ENCODE peak calls at places on chromosomes 7 and 10, in ten cellular contexts. One of them, this sample, is unnamed.

GRCh38 chr10:133390597-133391248 is 3.2 kb upstream of the MTG1 start:
- DNase-seq in foreskin keratinocyte: no peak
- DNase-seq in right lobe of liver: no peak
- DNase-seq in uterus: no peak
- DNase-seq in heart left ventricle: no peak
- DNase-seq in ovary: no peak
- DNase-seq in Panc1: no peak
- DNase-seq in mesendoderm: no peak
- DNase-seq in psoas muscle: no peak
- DNase-seq in CD4-positive, alpha-beta T cell: no peak
- DNase-seq in this sample: no peak

GRCh38 chr10:3886191-3886590 is 101.2 kb upstream of the KLF6 start:
- DNase-seq in psoas muscle: peak; percentile 38
- DNase-seq in foreskin keratinocyte: no peak
- DNase-seq in Panc1: no peak
- DNase-seq in ovary: peak; percentile 23
- DNase-seq in mesendoderm: peak; percentile 88
- DNase-seq in CD4-positive, alpha-beta T cell: no peak
- DNase-seq in uterus: peak; percentile 59
- DNase-seq in heart left ventricle: peak; percentile 71
- DNase-seq in right lobe of liver: no peak
- DNase-seq in this sample: peak; percentile 70

GRCh38 chr7:131934452-131934851 is 378.0 kb upstream of the PODXL start:
- DNase-seq in heart left ventricle: no peak
- DNase-seq in psoas muscle: no peak
- DNase-seq in right lobe of liver: no peak
- DNase-seq in Panc1: no peak
- DNase-seq in CD4-positive, alpha-beta T cell: no peak
- DNase-seq in ovary: no peak
- DNase-seq in uterus: no peak
- DNase-seq in foreskin keratinocyte: no peak
- DNase-seq in mesendoderm: no peak
- DNase-seq in this sample: no peak

GRCh38 chr10:110174201-110174600 is 33.2 kb upstream of the MXI1 start:
- DNase-seq in psoas muscle: no peak
- DNase-seq in uterus: no peak
- DNase-seq in CD4-positive, alpha-beta T cell: no peak
- DNase-seq in foreskin keratinocyte: no peak
- DNase-seq in Panc1: no peak
- DNase-seq in ovary: no peak
- DNase-seq in heart left ventricle: no peak
- DNase-seq in mesendoderm: no peak
- DNase-seq in right lobe of liver: no peak
- DNase-seq in this sample: no peak

GRCh38 chr10:4254101-4254994 is 469.3 kb upstream of the KLF6 start:
- DNase-seq in CD4-positive, alpha-beta T cell: no peak
- DNase-seq in Panc1: no peak
- DNase-seq in heart left ventricle: no peak
- DNase-seq in psoas muscle: no peak
- DNase-seq in mesendoderm: no peak
- DNase-seq in right lobe of liver: no peak
- DNase-seq in foreskin keratinocyte: peak; percentile 40
- DNase-seq in ovary: no peak
- DNase-seq in uterus: no peak
- DNase-seq in this sample: no peak

GRCh38 chr7:32511791-32512190 is 16.5 kb downstream of the AVL9 start:
- DNase-seq in mesendoderm: no peak
- DNase-seq in foreskin keratinocyte: peak; percentile 70
- DNase-seq in Panc1: no peak
- DNase-seq in uterus: no peak
- DNase-seq in heart left ventricle: no peak
- DNase-seq in CD4-positive, alpha-beta T cell: no peak
- DNase-seq in psoas muscle: no peak
- DNase-seq in right lobe of liver: no peak
- DNase-seq in ovary: no peak
- DNase-seq in this sample: no peak

GRCh38 chr7:150663802-150664494 is 21.6 kb upstream of the GIMAP2 start:
- DNase-seq in Panc1: no peak
- DNase-seq in ovary: no peak
- DNase-seq in mesendoderm: no peak
- DNase-seq in foreskin keratinocyte: no peak
- DNase-seq in psoas muscle: no peak
- DNase-seq in CD4-positive, alpha-beta T cell: no peak
- DNase-seq in uterus: no peak
- DNase-seq in heart left ventricle: no peak
- DNase-seq in right lobe of liver: no peak
- DNase-seq in this sample: no peak

GRCh38 chr10:84854439-84854838 is 526.0 kb downstream of the CCSER2 start:
- DNase-seq in foreskin keratinocyte: no peak
- DNase-seq in ovary: no peak
- DNase-seq in uterus: no peak
- DNase-seq in heart left ventricle: no peak
- DNase-seq in Panc1: no peak
- DNase-seq in mesendoderm: no peak
- DNase-seq in right lobe of liver: no peak
- DNase-seq in CD4-positive, alpha-beta T cell: no peak
- DNase-seq in psoas muscle: no peak
- DNase-seq in this sample: no peak

GRCh38 chr10:107163086-107163880 is 1.2 kb downstream of the SORCS1 start:
- DNase-seq in psoas muscle: no peak
- DNase-seq in right lobe of liver: no peak
- DNase-seq in mesendoderm: peak; percentile 48
- DNase-seq in foreskin keratinocyte: no peak
- DNase-seq in CD4-positive, alpha-beta T cell: no peak
- DNase-seq in uterus: no peak
- DNase-seq in ovary: no peak
- DNase-seq in heart left ventricle: no peak
- DNase-seq in Panc1: no peak
- DNase-seq in this sample: no peak

GRCh38 chr10:110456523-110457091 is 41.1 kb upstream of the DUSP5 start:
- DNase-seq in Panc1: no peak
- DNase-seq in ovary: no peak
- DNase-seq in mesendoderm: peak; percentile 61
- DNase-seq in psoas muscle: no peak
- DNase-seq in CD4-positive, alpha-beta T cell: no peak
- DNase-seq in right lobe of liver: peak; percentile 63
- DNase-seq in heart left ventricle: no peak
- DNase-seq in foreskin keratinocyte: peak; percentile 75
- DNase-seq in uterus: no peak
- DNase-seq in this sample: no peak

GRCh38 chr7:101860316-101861222 is 43.1 kb downstream of the CUX1 start:
- DNase-seq in foreskin keratinocyte: no peak
- DNase-seq in ovary: no peak
- DNase-seq in uterus: no peak
- DNase-seq in CD4-positive, alpha-beta T cell: no peak
- DNase-seq in heart left ventricle: no peak
- DNase-seq in psoas muscle: no peak
- DNase-seq in Panc1: no peak
- DNase-seq in right lobe of liver: no peak
- DNase-seq in mesendoderm: no peak
- DNase-seq in this sample: no peak

GRCh38 chr10:119006451-119007210 is 22.9 kb upstream of the NANOS1 start:
- DNase-seq in foreskin keratinocyte: peak; percentile 91
- DNase-seq in Panc1: peak; percentile 95
- DNase-seq in ovary: no peak
- DNase-seq in CD4-positive, alpha-beta T cell: no peak
- DNase-seq in right lobe of liver: peak; percentile 64
- DNase-seq in uterus: peak; percentile 66
- DNase-seq in psoas muscle: peak; percentile 75
- DNase-seq in heart left ventricle: no peak
- DNase-seq in mesendoderm: no peak
- DNase-seq in this sample: no peak
- H3K27ac ChIP-seq in foreskin keratinocyte: no peak overlapping the region
- H3K27ac ChIP-seq in Panc1: peak overlapping the region; percentile 68
- H3K27ac ChIP-seq in ovary: no peak overlapping the region
- H3K27ac ChIP-seq in CD4-positive, alpha-beta T cell: no peak overlapping the region
- H3K27ac ChIP-seq in right lobe of liver: no peak overlapping the region
- H3K27ac ChIP-seq in uterus: peak overlapping the region; percentile 35
- H3K27ac ChIP-seq in psoas muscle: peak overlapping the region; percentile 82
- H3K27ac ChIP-seq in heart left ventricle: no peak overlapping the region
- H3K27ac ChIP-seq in mesendoderm: no peak overlapping the region
- H3K27ac ChIP-seq in this sample: no peak overlapping the region

GRCh38 chr10:15213461-15213861 is 45.0 kb upstream of the NMT2 start:
- DNase-seq in CD4-positive, alpha-beta T cell: no peak
- DNase-seq in psoas muscle: no peak
- DNase-seq in uterus: no peak
- DNase-seq in foreskin keratinocyte: no peak
- DNase-seq in right lobe of liver: no peak
- DNase-seq in Panc1: no peak
- DNase-seq in ovary: no peak
- DNase-seq in heart left ventricle: no peak
- DNase-seq in mesendoderm: no peak
- DNase-seq in this sample: no peak

GRCh38 chr10:15211464-15211979 is 43.0 kb upstream of the NMT2 start:
- DNase-seq in mesendoderm: no peak
- DNase-seq in CD4-positive, alpha-beta T cell: no peak
- DNase-seq in right lobe of liver: no peak
- DNase-seq in Panc1: no peak
- DNase-seq in foreskin keratinocyte: peak; percentile 64
- DNase-seq in ovary: no peak
- DNase-seq in psoas muscle: no peak
- DNase-seq in heart left ventricle: no peak
- DNase-seq in uterus: no peak
- DNase-seq in this sample: no peak

GRCh38 chr10:15208221-15208620 is 39.7 kb upstream of the NMT2 start:
- DNase-seq in uterus: no peak
- DNase-seq in foreskin keratinocyte: no peak
- DNase-seq in Panc1: no peak
- DNase-seq in right lobe of liver: no peak
- DNase-seq in psoas muscle: no peak
- DNase-seq in heart left ventricle: no peak
- DNase-seq in ovary: no peak
- DNase-seq in mesendoderm: no peak
- DNase-seq in CD4-positive, alpha-beta T cell: no peak
- DNase-seq in this sample: no peak

GRCh38 chr10:15210521-15210920 is 42.0 kb upstream of the NMT2 start:
- DNase-seq in uterus: no peak
- DNase-seq in psoas muscle: no peak
- DNase-seq in Panc1: no peak
- DNase-seq in foreskin keratinocyte: no peak
- DNase-seq in mesendoderm: no peak
- DNase-seq in heart left ventricle: no peak
- DNase-seq in CD4-positive, alpha-beta T cell: no peak
- DNase-seq in ovary: no peak
- DNase-seq in right lobe of liver: no peak
- DNase-seq in this sample: no peak

DNA sequence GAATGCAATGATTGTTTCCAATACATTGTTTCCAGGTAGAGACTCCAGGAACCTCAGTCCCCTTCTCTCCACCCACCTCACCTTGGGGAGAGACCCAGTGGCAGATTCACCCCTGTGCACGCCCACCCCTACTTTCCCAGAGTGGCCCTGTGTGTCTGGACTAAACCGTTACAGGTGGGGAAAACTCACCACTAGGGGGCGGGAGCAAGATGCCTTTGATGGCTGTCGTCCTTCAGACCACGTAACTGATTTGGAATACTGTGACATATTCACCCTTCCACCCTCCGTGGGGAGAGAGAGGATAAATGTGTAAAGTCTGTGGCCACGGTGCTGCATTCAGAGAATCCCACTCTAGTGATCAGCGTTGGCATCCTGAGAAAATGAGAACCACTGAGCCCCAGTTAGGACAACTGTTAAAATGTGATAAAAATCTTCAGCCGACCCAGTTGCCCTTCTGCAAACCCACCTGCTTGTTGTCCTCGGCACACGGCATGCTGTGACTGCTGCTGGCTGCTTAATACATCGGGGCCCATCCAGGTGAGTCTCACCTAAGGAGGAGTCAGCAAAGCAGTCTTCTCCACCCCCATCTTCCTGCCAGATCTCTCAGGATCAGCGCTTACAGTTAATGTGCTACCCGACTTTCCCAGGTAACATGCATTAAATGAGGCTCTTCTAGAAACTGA is 41.5 kb upstream of the NMT2 start:
- DNase-seq in foreskin keratinocyte: peak; percentile 48
- DNase-seq in mesendoderm: peak; percentile 82
- DNase-seq in right lobe of liver: peak; percentile 84
- DNase-seq in Panc1: peak; percentile 48
- DNase-seq in heart left ventricle: peak; percentile 81
- DNase-seq in CD4-positive, alpha-beta T cell: peak; percentile 67
- DNase-seq in psoas muscle: peak; percentile 67
- DNase-seq in uterus: peak; percentile 73
- DNase-seq in ovary: peak; percentile 66
- DNase-seq in this sample: peak; percentile 70
- H3K27ac ChIP-seq in foreskin keratinocyte: no peak overlapping the region
- H3K27ac ChIP-seq in mesendoderm: no peak overlapping the region
- H3K27ac ChIP-seq in right lobe of liver: no peak overlapping the region
- H3K27ac ChIP-seq in Panc1: no peak overlapping the region
- H3K27ac ChIP-seq in heart left ventricle: no peak overlapping the region
- H3K27ac ChIP-seq in CD4-positive, alpha-beta T cell: no peak overlapping the region
- H3K27ac ChIP-seq in psoas muscle: no peak overlapping the region
- H3K27ac ChIP-seq in uterus: no peak overlapping the region
- H3K27ac ChIP-seq in ovary: no peak overlapping the region
- H3K27ac ChIP-seq in this sample: peak overlapping the region; percentile 19

GRCh38 chr10:5766189-5766588 is 47.0 kb downstream of the GDI2 start:
- DNase-seq in psoas muscle: no peak
- DNase-seq in mesendoderm: no peak
- DNase-seq in uterus: no peak
- DNase-seq in heart left ventricle: no peak
- DNase-seq in right lobe of liver: no peak
- DNase-seq in CD4-positive, alpha-beta T cell: no peak
- DNase-seq in foreskin keratinocyte: no peak
- DNase-seq in ovary: no peak
- DNase-seq in Panc1: no peak
- DNase-seq in this sample: no peak
- H3K27ac ChIP-seq in psoas muscle: no peak overlapping the region
- H3K27ac ChIP-seq in mesendoderm: no peak overlapping the region
- H3K27ac ChIP-seq in uterus: no peak overlapping the region
- H3K27ac ChIP-seq in heart left ventricle: no peak overlapping the region
- H3K27ac ChIP-seq in right lobe of liver: no peak overlapping the region
- H3K27ac ChIP-seq in CD4-positive, alpha-beta T cell: peak overlapping the region; percentile 3
- H3K27ac ChIP-seq in foreskin keratinocyte: no peak overlapping the region
- H3K27ac ChIP-seq in ovary: no peak overlapping the region
- H3K27ac ChIP-seq in Panc1: no peak overlapping the region
- H3K27ac ChIP-seq in this sample: no peak overlapping the region

DNA sequence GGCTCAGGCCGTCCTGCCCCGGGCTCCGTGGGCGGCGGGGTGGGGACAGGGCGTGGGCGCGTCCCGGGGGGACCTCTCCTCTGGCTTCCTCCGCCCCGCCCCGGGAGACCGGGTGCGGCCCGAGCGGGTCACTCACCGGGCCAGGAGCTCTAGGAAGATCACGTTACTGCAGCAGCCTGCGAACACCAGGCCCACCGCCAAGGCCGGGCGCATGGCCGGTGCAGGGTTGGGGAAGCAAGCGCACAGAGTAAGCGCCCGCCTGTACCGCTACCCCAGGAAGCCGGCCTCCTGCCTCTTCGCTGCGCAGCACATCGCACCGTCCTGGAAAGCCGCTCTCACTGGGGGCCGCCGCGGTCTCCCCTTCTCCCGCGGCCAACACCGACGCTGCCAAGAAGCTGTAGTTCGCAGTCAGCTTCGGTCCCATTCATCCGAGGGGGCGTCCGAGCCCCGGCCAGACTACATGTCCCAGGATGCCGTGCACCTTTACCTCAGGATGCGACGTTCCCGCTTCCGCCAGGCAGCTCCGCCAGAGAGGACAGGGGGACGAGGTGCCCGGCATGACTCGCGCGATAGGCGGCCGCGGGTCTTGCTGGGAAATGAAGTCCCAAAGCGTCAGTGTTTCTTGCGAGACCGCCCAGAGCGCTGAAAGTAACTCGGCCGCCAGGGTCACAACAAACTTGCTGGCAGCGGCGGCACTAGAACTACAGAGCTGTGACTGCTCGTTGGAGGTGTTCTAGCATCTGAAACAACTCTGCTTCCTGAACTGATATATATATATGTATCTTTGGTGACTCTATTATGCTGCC is at the start of gene SLC35B4:
- DNase-seq in Panc1: peak; percentile 89
- DNase-seq in mesendoderm: peak; percentile 99
- DNase-seq in psoas muscle: peak; percentile 98
- DNase-seq in uterus: peak; percentile 96
- DNase-seq in ovary: peak; percentile 93
- DNase-seq in CD4-positive, alpha-beta T cell: peak; percentile 90
- DNase-seq in right lobe of liver: peak; percentile 99
- DNase-seq in heart left ventricle: peak; percentile 97
- DNase-seq in foreskin keratinocyte: peak; percentile 93
- DNase-seq in this sample: peak; percentile 97
- H3K27ac ChIP-seq in Panc1: peak within 1 kb of the TSS; percentile 78
- H3K27ac ChIP-seq in mesendoderm: peak within 1 kb of the TSS; percentile 46
- H3K27ac ChIP-seq in psoas muscle: peak within 1 kb of the TSS; percentile 91
- H3K27ac ChIP-seq in uterus: peak within 1 kb of the TSS; percentile 65
- H3K27ac ChIP-seq in ovary: peak within 1 kb of the TSS; percentile 4
- H3K27ac ChIP-seq in CD4-positive, alpha-beta T cell: peak within 1 kb of the TSS; percentile 36
- H3K27ac ChIP-seq in right lobe of liver: peak within 1 kb of the TSS; percentile 75
- H3K27ac ChIP-seq in heart left ventricle: peak within 1 kb of the TSS; percentile 88
- H3K27ac ChIP-seq in foreskin keratinocyte: no peak within 1 kb of the TSS
- H3K27ac ChIP-seq in this sample: peak within 1 kb of the TSS; percentile 88

This sample was measured in left ventricle myocardium inferior.